ENCODE peak calls at places on chromosomes 12 and 14, in seven cellular contexts. One of them, this sample, is unnamed.
A peak's percentile ranks its signal among the peaks of the same experiment; 100 is the strongest.

GRCh38 chr14:22570132-22570949 is 18.7 kb downstream of the DAD1 start:
- DNase-seq in ovary: peak; percentile 71
- DNase-seq in suprapubic skin: peak; percentile 83
- DNase-seq in upper lobe of left lung: no peak
- DNase-seq in A549: peak; percentile 89
- DNase-seq in tibial nerve: peak; percentile 99
- DNase-seq in K562: peak; percentile 74
- DNase-seq in this sample: peak; percentile 79

GRCh38 chr14:33061667-33062325 is 123.1 kb downstream of the NPAS3 start:
- DNase-seq in K562: no peak
- DNase-seq in A549: no peak
- DNase-seq in upper lobe of left lung: no peak
- DNase-seq in suprapubic skin: no peak
- DNase-seq in ovary: no peak
- DNase-seq in tibial nerve: no peak
- DNase-seq in this sample: no peak

GRCh38 chr14:88189040-88189839 is 133.8 kb downstream of the KCNK10 start:
- DNase-seq in K562: peak; percentile 30
- DNase-seq in upper lobe of left lung: no peak
- DNase-seq in A549: peak; percentile 87
- DNase-seq in ovary: peak; percentile 70
- DNase-seq in tibial nerve: peak; percentile 98
- DNase-seq in suprapubic skin: peak; percentile 68
- DNase-seq in this sample: peak; percentile 88

GRCh38 chr14:51823706-51824105 is 36.7 kb upstream of the GNG2 start:
- DNase-seq in A549: no peak
- DNase-seq in tibial nerve: no peak
- DNase-seq in ovary: no peak
- DNase-seq in suprapubic skin: no peak
- DNase-seq in K562: no peak
- DNase-seq in upper lobe of left lung: no peak
- DNase-seq in this sample: no peak

GRCh38 chr12:111430418-111431353 is 25.0 kb downstream of the SH2B3 start:
- DNase-seq in tibial nerve: no peak
- DNase-seq in ovary: no peak
- DNase-seq in upper lobe of left lung: peak; percentile 40
- DNase-seq in suprapubic skin: no peak
- DNase-seq in A549: no peak
- DNase-seq in K562: no peak
- DNase-seq in this sample: no peak

GRCh38 chr14:94121485-94121884 is 7.9 kb downstream of the IFI27L2 start:
- DNase-seq in ovary: no peak
- DNase-seq in K562: no peak
- DNase-seq in suprapubic skin: peak; percentile 27
- DNase-seq in A549: no peak
- DNase-seq in upper lobe of left lung: no peak
- DNase-seq in tibial nerve: no peak
- DNase-seq in this sample: no peak

GRCh38 chr14:92785601-92786426 is 8.3 kb upstream of the GOLGA5 start:
- DNase-seq in ovary: peak; percentile 54
- DNase-seq in suprapubic skin: no peak
- DNase-seq in K562: peak; percentile 27
- DNase-seq in tibial nerve: no peak
- DNase-seq in A549: peak; percentile 45
- DNase-seq in upper lobe of left lung: no peak
- DNase-seq in this sample: peak; percentile 55

GRCh38 chr14:88895116-88895515 is 70.7 kb downstream of the TTC8 start:
- DNase-seq in upper lobe of left lung: no peak
- DNase-seq in A549: peak; percentile 14
- DNase-seq in suprapubic skin: no peak
- DNase-seq in K562: no peak
- DNase-seq in tibial nerve: no peak
- DNase-seq in ovary: no peak
- DNase-seq in this sample: no peak

GRCh38 chr14:92633724-92634123 is 114.7 kb downstream of the LGMN start:
- DNase-seq in tibial nerve: no peak
- DNase-seq in K562: no peak
- DNase-seq in suprapubic skin: no peak
- DNase-seq in A549: no peak
- DNase-seq in ovary: no peak
- DNase-seq in upper lobe of left lung: no peak
- DNase-seq in this sample: no peak

GRCh38 chr12:110758922-110759321 is 16.2 kb upstream of the PPP1CC start:
- DNase-seq in tibial nerve: no peak
- DNase-seq in upper lobe of left lung: no peak
- DNase-seq in K562: no peak
- DNase-seq in A549: no peak
- DNase-seq in ovary: no peak
- DNase-seq in suprapubic skin: no peak
- DNase-seq in this sample: no peak

GRCh38 chr12:128861226-128862016 is 8.1 kb downstream of the GLT1D1 start:
- DNase-seq in A549: no peak
- DNase-seq in ovary: no peak
- DNase-seq in suprapubic skin: no peak
- DNase-seq in upper lobe of left lung: no peak
- DNase-seq in tibial nerve: no peak
- DNase-seq in K562: no peak
- DNase-seq in this sample: no peak
- TF ChIP-seq EP300 in A549: no peak
- TF ChIP-seq EP300 in ovary: no peak
- TF ChIP-seq EP300 in suprapubic skin: no peak
- TF ChIP-seq EP300 in upper lobe of left lung: no peak
- TF ChIP-seq EP300 in tibial nerve: no peak
- TF ChIP-seq EP300 in K562: no peak
- TF ChIP-seq EP300 in this sample: no peak

GRCh38 chr12:10722502-10722904 is 620 bp downstream of the YBX3 start:
- DNase-seq in ovary: peak; percentile 76
- DNase-seq in upper lobe of left lung: peak; percentile 91
- DNase-seq in A549: no peak
- DNase-seq in tibial nerve: no peak
- DNase-seq in K562: peak; percentile 58
- DNase-seq in suprapubic skin: no peak
- DNase-seq in this sample: peak; percentile 43
- TF ChIP-seq POLR2A in ovary: peak; percentile 8
- TF ChIP-seq POLR2A in upper lobe of left lung: no peak
- TF ChIP-seq POLR2A in A549: no peak
- TF ChIP-seq POLR2A in tibial nerve: peak; percentile 4
- TF ChIP-seq POLR2A in K562: no peak
- TF ChIP-seq POLR2A in suprapubic skin: no peak
- TF ChIP-seq POLR2A in this sample: no peak

GRCh38 chr14:26987734-26988363 is 390.0 kb upstream of the NOVA1 start:
- DNase-seq in A549: no peak
- DNase-seq in tibial nerve: no peak
- DNase-seq in ovary: no peak
- DNase-seq in K562: no peak
- DNase-seq in upper lobe of left lung: no peak
- DNase-seq in suprapubic skin: no peak
- DNase-seq in this sample: no peak

GRCh38 chr14:26982071-26982470 is 384.2 kb upstream of the NOVA1 start:
- DNase-seq in A549: no peak
- DNase-seq in suprapubic skin: no peak
- DNase-seq in K562: no peak
- DNase-seq in upper lobe of left lung: no peak
- DNase-seq in ovary: no peak
- DNase-seq in tibial nerve: no peak
- DNase-seq in this sample: no peak

GRCh38 chr14:26984318-26985177 is 386.7 kb upstream of the NOVA1 start:
- DNase-seq in upper lobe of left lung: no peak
- DNase-seq in K562: peak; percentile 15
- DNase-seq in ovary: peak; percentile 44
- DNase-seq in suprapubic skin: peak; percentile 62
- DNase-seq in A549: peak; percentile 77
- DNase-seq in tibial nerve: peak; percentile 94
- DNase-seq in this sample: peak; percentile 62
- TF ChIP-seq CTCF in upper lobe of left lung: peak; percentile 25
- TF ChIP-seq CTCF in K562: peak; percentile 35
- TF ChIP-seq CTCF in ovary: peak; percentile 41
- TF ChIP-seq CTCF in suprapubic skin: peak; percentile 50
- TF ChIP-seq CTCF in A549: peak; percentile 81
- TF ChIP-seq CTCF in tibial nerve: peak; percentile 66
- TF ChIP-seq CTCF in this sample: peak; percentile 15

GRCh38 chr14:100640481-100641273 is 53.5 kb upstream of the BEGAIN start:
- DNase-seq in A549: no peak
- DNase-seq in upper lobe of left lung: no peak
- DNase-seq in ovary: no peak
- DNase-seq in tibial nerve: no peak
- DNase-seq in K562: no peak
- DNase-seq in suprapubic skin: no peak
- DNase-seq in this sample: peak; percentile 37
- TF ChIP-seq EP300 in A549: no peak
- TF ChIP-seq EP300 in upper lobe of left lung: no peak
- TF ChIP-seq EP300 in ovary: no peak
- TF ChIP-seq EP300 in tibial nerve: no peak
- TF ChIP-seq EP300 in K562: no peak
- TF ChIP-seq EP300 in suprapubic skin: no peak
- TF ChIP-seq EP300 in this sample: no peak

GRCh38 chr14:75981826-75982723 is at the start of gene TGFB3:
- DNase-seq in A549: peak; percentile 73
- DNase-seq in ovary: peak; percentile 92
- DNase-seq in tibial nerve: peak; percentile 87
- DNase-seq in upper lobe of left lung: peak; percentile 95
- DNase-seq in suprapubic skin: peak; percentile 92
- DNase-seq in K562: peak; percentile 67
- DNase-seq in this sample: peak; percentile 85
- TF ChIP-seq POLR2A in A549: no peak
- TF ChIP-seq POLR2A in ovary: peak; percentile 74
- TF ChIP-seq POLR2A in tibial nerve: peak; percentile 72
- TF ChIP-seq POLR2A in upper lobe of left lung: peak; percentile 56
- TF ChIP-seq POLR2A in suprapubic skin: peak; percentile 54
- TF ChIP-seq POLR2A in K562: no peak
- TF ChIP-seq POLR2A in this sample: peak; percentile 78

This sample was measured in stomach.